ENCODE peak calls at places on chromosome 3, in eight cellular contexts. P is endothelial cell of umbilical vein, G is NCI-H446, I is LoVo, Q is NCI-H1694, K is nucleus accumbens, S is nephron progenitor cell, C is pons. X is an unnamed sample.
A peak's percentile ranks its signal among the peaks of the same experiment; 100 is the strongest.

GRCh38 chr3:123194552-123194951 is 7.2 kb upstream of the SEC22A start:
- DNase-seq in S (peak; percentile 37), C (peak; percentile 11), P (peak; percentile 20), K (no peak), Q (no peak), I (no peak), G (no peak), X (peak; percentile 3)

GRCh38 chr3:8336456-8336855 is 165.2 kb upstream of the LMCD1 start:
- DNase-seq in K (no peak), Q (no peak), S (no peak), I (no peak), C (no peak), P (no peak), G (no peak), X (no peak)

GRCh38 chr3:10345911-10346310 is 25.0 kb upstream of the SEC13 start:
- DNase-seq in C (no peak), P (no peak), G (no peak), I (no peak), Q (no peak), K (no peak), S (no peak), X (no peak)

GRCh38 chr3:172659246-172660002 is 51.4 kb downstream of the NCEH1 start:
- DNase-seq in I (peak; percentile 35), Q (no peak), G (peak; percentile 60), K (no peak), P (no peak), S (no peak), C (no peak), X (no peak)

GRCh38 chr3:48930590-48930989 is 11.9 kb downstream of the ARIH2 start:
- DNase-seq in Q (no peak), C (no peak), G (no peak), P (no peak), K (no peak), I (no peak), S (no peak), X (no peak)

GRCh38 chr3:18987862-18988447 is 160.4 kb upstream of the KCNH8 start:
- DNase-seq in P (no peak), G (peak; percentile 5), S (no peak), I (no peak), Q (peak; percentile 43), C (no peak), K (no peak), X (peak; percentile 1)

GRCh38 chr3:146543461-146544012 is 870 bp downstream of the PLSCR1 start:
- DNase-seq in I (peak; percentile 9), S (no peak), P (peak; percentile 50), K (no peak), C (peak; percentile 9), Q (no peak), G (no peak), X (no peak)

GRCh38 chr3:164732166-164732565 is 346.1 kb downstream of the SI start:
- DNase-seq in K (no peak), G (no peak), I (no peak), S (no peak), P (no peak), Q (no peak), C (no peak), X (no peak)

GRCh38 chr3:154540950-154541604 is 111.1 kb upstream of the GPR149 start:
- DNase-seq in I (no peak), S (no peak), G (no peak), Q (no peak), P (no peak), K (no peak), C (no peak), X (no peak)

GRCh38 chr3:126085841-126086240 is 1.9 kb upstream of the SLC41A3 start:
- DNase-seq in Q (no peak), C (no peak), S (no peak), G (no peak), K (no peak), P (no peak), I (no peak), X (no peak)

GRCh38 chr3:30664884-30665283 is 58.5 kb downstream of the TGFBR2 start:
- DNase-seq in Q (no peak), G (peak; percentile 2), I (no peak), S (no peak), C (peak; percentile 67), P (peak; percentile 89), K (no peak), X (no peak)

GRCh38 chr3:58560771-58561311 is 16.4 kb downstream of the FAM107A start:
- DNase-seq in S (peak; percentile 45), G (no peak), K (no peak), P (peak; percentile 91), C (no peak), I (peak; percentile 24), Q (peak; percentile 3), X (no peak)

GRCh38 chr3:53156368-53156834 is 4.6 kb upstream of the PRKCD start:
- DNase-seq in G (no peak), K (no peak), S (peak; percentile 51), I (no peak), C (no peak), Q (no peak), P (no peak), X (no peak)

GRCh38 chr3:119570229-119570628 is 9.1 kb upstream of the ADPRH start:
- DNase-seq in C (peak; percentile 76), P (no peak), I (no peak), S (no peak), Q (no peak), K (no peak), G (no peak), X (peak; percentile 12)

GRCh38 chr3:157088133-157088488 is 71.8 kb downstream of the CCNL1 start:
- DNase-seq in I (no peak), G (no peak), P (no peak), S (no peak), C (peak; percentile 70), Q (no peak), K (no peak), X (no peak)

GRCh38 chr3:21509706-21510105 is 241.3 kb downstream of the ZNF385D start:
- DNase-seq in K (no peak), G (no peak), S (no peak), P (no peak), I (no peak), C (no peak), Q (no peak), X (no peak)

GRCh38 chr3:151660890-151661289 is 72.8 kb upstream of the AADACL2 start:
- DNase-seq in K (no peak), I (no peak), S (no peak), P (no peak), Q (no peak), C (peak; percentile 25), G (no peak), X (peak; percentile 3)

GRCh38 chr3:49295489-49296058 is 18.5 kb upstream of the C3orf62 start:
- DNase-seq in K (no peak), P (peak; percentile 55), G (peak; percentile 10), S (peak; percentile 11), Q (no peak), C (no peak), I (peak; percentile 13), X (no peak)

GRCh38 chr3:146163584-146163983 is 2.6 kb upstream of the PLOD2 start:
- DNase-seq in Q (no peak), C (no peak), K (no peak), P (peak; percentile 75), I (no peak), G (peak; percentile 10), S (no peak), X (no peak)

GRCh38 chr3:150210461-150211110 is 197.5 kb upstream of the TSC22D2 start:
- DNase-seq in Q (no peak), S (no peak), I (no peak), G (no peak), C (no peak), P (no peak), K (no peak), X (no peak)

GRCh38 chr3:138441256-138441655 is 6.8 kb downstream of the ESYT3 start:
- DNase-seq in C (no peak), K (no peak), G (no peak), Q (no peak), P (no peak), I (no peak), S (no peak), X (no peak)

X was measured in midbrain.